ENCODE peak calls at places on chromosomes 5 and 9, in four cellular contexts. C is myocyte, E is dermis blood vessel endothelial cell, B is nephron progenitor cell. Q is an unnamed sample.

GRCh38 chr5:32160228-32160627 is 13.9 kb downstream of the GOLPH3 start:
- DNase-seq in C (no peak), E (no peak), B (no peak), Q (no peak)

GRCh38 chr5:134248271-134248670 is 22.4 kb upstream of the PPP2CA start:
- DNase-seq in C (no peak), E (no peak), B (no peak), Q (no peak)

GRCh38 chr9:12503606-12504122 is 189.5 kb upstream of the TYRP1 start:
- DNase-seq in C (no peak), E (no peak), B (no peak), Q (no peak)

GRCh38 chr5:50593681-50594080 is 72.8 kb upstream of the PARP8 start:
- DNase-seq in C (peak), E (no peak), B (no peak), Q (no peak)

GRCh38 chr5:79746645-79747044 is 57.0 kb downstream of the CMYA5 start:
- DNase-seq in C (no peak), E (no peak), B (no peak), Q (no peak)

GRCh38 chr9:78131969-78132687 is 100.5 kb upstream of the GNAQ start:
- DNase-seq in C (peak), E (peak), B (no peak), Q (peak)

GRCh38 chr9:78115073-78115472 is 83.5 kb upstream of the GNAQ start:
- DNase-seq in C (peak), E (peak), B (peak), Q (no peak)

GRCh38 chr5:119355636-119356383 is at the start of gene TNFAIP8:
- DNase-seq in C (peak), E (peak), B (peak), Q (peak)

GRCh38 chr5:132209131-132209530 is 18.5 kb downstream of the P4HA2 start:
- DNase-seq in C (peak), E (no peak), B (no peak), Q (no peak)

GRCh38 chr5:168680395-168680794 is 101.2 kb upstream of the PANK3 start:
- DNase-seq in C (no peak), E (no peak), B (no peak), Q (no peak)

GRCh38 chr9:35650341-35651158 is at the start of gene SIT1:
- DNase-seq in C (no peak), E (no peak), B (no peak), Q (no peak)

GRCh38 chr5:61272688-61273087 is 59.4 kb upstream of the ZSWIM6 start:
- DNase-seq in C (no peak), E (no peak), B (no peak), Q (no peak)

GRCh38 chr5:142749321-142749720 is 20.9 kb upstream of the ARHGAP26 start:
- DNase-seq in C (peak), E (peak), B (no peak), Q (peak)

GRCh38 chr5:96934291-96934694 is 1.6 kb upstream of the LNPEP start:
- DNase-seq in C (no peak), E (no peak), B (no peak), Q (no peak)

GRCh38 chr5:36244076-36244475 is 2.4 kb upstream of the NADK2 start:
- DNase-seq in C (no peak), E (no peak), B (no peak), Q (no peak)

GRCh38 chr9:106883626-106884190 is 20.7 kb downstream of the ZNF462 start:
- DNase-seq in C (no peak), E (no peak), B (no peak), Q (no peak)

GRCh38 chr9:14372437-14373318 is 58.7 kb upstream of the NFIB start:
- DNase-seq in C (peak), E (peak), B (no peak), Q (peak)

GRCh38 chr5:137737349-137738256 is 1.7 kb upstream of the KLHL3 start:
- DNase-seq in C (no peak), E (peak), B (no peak), Q (peak)

GRCh38 chr5:83711982-83712601 is 8.6 kb downstream of the HAPLN1 start:
- DNase-seq in C (peak), E (peak), B (peak), Q (peak)

GRCh38 chr5:128271859-128272446 is 188.4 kb downstream of the SLC12A2 start:
- DNase-seq in C (peak), E (peak), B (no peak), Q (peak)

GRCh38 chr5:168163966-168164365 is 127.5 kb upstream of the WWC1 start:
- DNase-seq in C (no peak), E (no peak), B (no peak), Q (no peak)

GRCh38 chr5:150596313-150596712 is 44.1 kb upstream of the SYNPO start:
- DNase-seq in C (no peak), E (no peak), B (no peak), Q (no peak)

GRCh38 chr5:54656261-54656728 is 138.7 kb downstream of the SNX18 start:
- DNase-seq in C (no peak), E (no peak), B (no peak), Q (no peak)

GRCh38 chr5:127133071-127133470 is 59.8 kb upstream of the C5orf63 start:
- DNase-seq in C (no peak), E (peak), B (no peak), Q (peak)

Q was measured in endothelial cell of umbilical vein.